ENCODE peak calls at places on chromosomes 12 and 14, in four cellular contexts. Y is progenitor cell of endocrine pancreas, M is Calu3, O is ureter. U is an unnamed sample.

GRCh38 chr12:81077329-81077685 is 572 bp upstream of the ACSS3 start:
- DNase-seq in Y (no peak), M (no peak), O (no peak), U (no peak)

GRCh38 chr12:12779529-12779928 is 5.9 kb upstream of the APOLD1 start:
- DNase-seq in Y (no peak), M (no peak), O (no peak), U (peak)

GRCh38 chr12:121580959-121581680 is at the start of gene KDM2B:
- DNase-seq in Y (no peak), M (no peak), O (no peak), U (peak)

GRCh38 chr12:80939231-80939950 is 1.7 kb upstream of the LIN7A start:
- DNase-seq in Y (no peak), M (no peak), O (no peak), U (no peak)

GRCh38 chr12:39958377-39958776 is 147.5 kb downstream of the SLC2A13 start:
- DNase-seq in Y (no peak), M (no peak), O (no peak), U (no peak)

GRCh38 chr12:108704527-108704926 is 26.8 kb downstream of the CORO1C start:
- DNase-seq in Y (no peak), M (no peak), O (no peak), U (no peak)

GRCh38 chr12:104890463-104891096 is 67.5 kb downstream of the SLC41A2 start:
- DNase-seq in Y (no peak), M (no peak), O (no peak), U (no peak)

GRCh38 chr12:46450279-46450748 is 77.7 kb upstream of the SLC38A2 start:
- DNase-seq in Y (no peak), M (peak), O (peak), U (peak)

GRCh38 chr14:96078687-96079016 is 39.5 kb downstream of the C14orf132 start:
- DNase-seq in Y (no peak), M (no peak), O (no peak), U (no peak)

GRCh38 chr12:20175704-20176388 is 192.5 kb upstream of the PDE3A start:
- DNase-seq in Y (no peak), M (no peak), O (no peak), U (no peak)

GRCh38 chr14:70640938-70641547 is 673 bp upstream of the TTC9 start:
- DNase-seq in Y (no peak), M (peak), O (no peak), U (no peak)

GRCh38 chr12:42673535-42673934 is 84.0 kb upstream of the PRICKLE1 start:
- DNase-seq in Y (no peak), M (no peak), O (no peak), U (no peak)

GRCh38 chr12:115941362-115941761 is 336.1 kb downstream of the MED13L start:
- DNase-seq in Y (no peak), M (no peak), O (no peak), U (no peak)

GRCh38 chr12:122192441-122192840 is 9.5 kb downstream of the LRRC43 start:
- DNase-seq in Y (no peak), M (no peak), O (no peak), U (no peak)

GRCh38 chr12:114018669-114019068 is 52.5 kb upstream of the RBM19 start:
- DNase-seq in Y (no peak), M (no peak), O (no peak), U (no peak)

GRCh38 chr14:68796418-68797101 is 3.7 kb upstream of the ZFP36L1 start:
- DNase-seq in Y (no peak), M (no peak), O (no peak), U (no peak)